ENCODE peak calls at places on chromosomes 5 and 9, in five cellular contexts. N is cardiac muscle cell, W is choroid plexus epithelial cell, P is left lung, B is HFFc6. Y is an unnamed sample.

GRCh38 chr5:136193396-136193935 is 504 bp upstream of the SMIM32 start:
- DNase-seq in N (no peak), W (no peak), P (no peak), B (no peak), Y (no peak)

GRCh38 chr5:111252799-111253564 is 28.8 kb downstream of the CAMK4 start:
- DNase-seq in N (no peak), W (no peak), P (no peak), B (no peak), Y (no peak)

GRCh38 chr9:129649726-129650679 is 8.1 kb upstream of the ASB6 start:
- DNase-seq in N (no peak), W (no peak), P (no peak), B (no peak), Y (no peak)

GRCh38 chr9:93681316-93682154 is 105.2 kb downstream of the PHF2 start:
- DNase-seq in N (no peak), W (no peak), P (no peak), B (no peak), Y (peak)

GRCh38 chr9:15509931-15510788 is 610 bp downstream of the PSIP1 start:
- DNase-seq in N (peak), W (peak), P (peak), B (no peak), Y (no peak)

GRCh38 chr5:65825388-65826328 is 100.7 kb upstream of the ERBIN start:
- DNase-seq in N (no peak), W (no peak), P (no peak), B (no peak), Y (no peak)

GRCh38 chr5:38738898-38739743 is 106.7 kb upstream of the OSMR start:
- DNase-seq in N (no peak), W (no peak), P (no peak), B (no peak), Y (no peak)

GRCh38 chr9:21455320-21455719 is 15.1 kb downstream of the IFNA1 start:
- DNase-seq in N (peak), W (peak), P (no peak), B (peak), Y (peak)

GRCh38 chr5:169037478-169037877 is 263.5 kb downstream of the SLIT3 start:
- DNase-seq in N (peak), W (no peak), P (no peak), B (no peak), Y (no peak)

GRCh38 chr5:138649316-138649720 is 74.1 kb upstream of the HSPA9 start:
- DNase-seq in N (no peak), W (no peak), P (no peak), B (no peak), Y (no peak)

GRCh38 chr5:33761139-33761538 is 130.7 kb downstream of the ADAMTS12 start:
- DNase-seq in N (no peak), W (peak), P (no peak), B (peak), Y (no peak)

GRCh38 chr9:128553695-128554094 is 1.3 kb downstream of the SPTAN1 start:
- DNase-seq in N (no peak), W (peak), P (no peak), B (peak), Y (no peak)

GRCh38 chr5:56656816-56657740 is 158.3 kb upstream of the MAP3K1 start:
- DNase-seq in N (no peak), W (no peak), P (no peak), B (no peak), Y (no peak)

GRCh38 chr9:132748450-132748849 is 78.2 kb downstream of the GTF3C4 start:
- DNase-seq in N (no peak), W (peak), P (no peak), B (no peak), Y (no peak)

GRCh38 chr5:143108498-143109128 is 294.9 kb downstream of the NR3C1 start:
- DNase-seq in N (no peak), W (no peak), P (peak), B (no peak), Y (no peak)

GRCh38 chr5:149147673-149148072 is 6.4 kb downstream of the ABLIM3 start:
- DNase-seq in N (no peak), W (no peak), P (no peak), B (no peak), Y (no peak)

GRCh38 chr9:136631038-136632000 is 31.4 kb upstream of the EGFL7 start:
- DNase-seq in N (peak), W (peak), P (peak), B (peak), Y (peak)

GRCh38 chr5:143182901-143183820 is 220.3 kb downstream of the NR3C1 start:
- DNase-seq in N (no peak), W (peak), P (no peak), B (no peak), Y (no peak)

GRCh38 chr5:157150995-157151394 is 8.3 kb upstream of the MED7 start:
- DNase-seq in N (no peak), W (no peak), P (no peak), B (no peak), Y (no peak)
- TF ChIP-seq CTCF in N (no peak), W (no peak), P (no peak), B (no peak), Y (no peak)

DNA sequence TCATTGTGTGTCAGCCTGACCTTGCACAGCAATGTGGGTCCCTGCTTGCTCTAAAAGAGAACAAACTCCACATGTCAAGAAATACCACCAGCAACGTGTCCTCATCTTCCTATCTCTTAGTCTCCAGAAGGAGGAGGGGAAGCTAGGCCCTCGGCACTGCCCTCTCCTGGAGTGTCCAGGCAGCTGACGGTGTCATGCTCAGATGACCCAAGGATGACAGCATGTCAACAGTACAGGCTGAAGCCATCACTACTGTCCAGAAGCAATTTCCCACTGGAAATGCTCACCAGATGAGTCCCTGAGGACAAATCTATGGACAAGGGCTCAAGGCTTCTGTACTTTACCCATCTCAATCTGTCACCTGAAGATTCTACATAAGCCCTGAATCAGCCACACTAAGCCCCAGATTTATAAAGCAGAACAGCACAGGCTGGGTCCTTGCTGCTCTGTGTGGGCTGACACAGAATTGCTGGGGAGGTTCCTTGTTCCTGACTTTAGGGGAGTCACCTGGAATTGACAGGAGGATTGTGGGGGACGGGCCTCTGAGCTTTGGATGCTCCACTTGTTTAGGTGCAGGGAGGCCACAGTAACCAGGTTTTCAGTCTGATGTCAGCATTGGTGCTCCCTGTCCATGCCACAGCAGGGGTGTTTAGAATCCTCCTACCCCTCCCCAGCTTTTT is 210.2 kb downstream of the DAB2IP start:
- DNase-seq in N (peak), W (peak), P (no peak), B (peak), Y (no peak)
- TF ChIP-seq CTCF in N (peak), W (peak), P (no peak), B (peak), Y (no peak)

DNA sequence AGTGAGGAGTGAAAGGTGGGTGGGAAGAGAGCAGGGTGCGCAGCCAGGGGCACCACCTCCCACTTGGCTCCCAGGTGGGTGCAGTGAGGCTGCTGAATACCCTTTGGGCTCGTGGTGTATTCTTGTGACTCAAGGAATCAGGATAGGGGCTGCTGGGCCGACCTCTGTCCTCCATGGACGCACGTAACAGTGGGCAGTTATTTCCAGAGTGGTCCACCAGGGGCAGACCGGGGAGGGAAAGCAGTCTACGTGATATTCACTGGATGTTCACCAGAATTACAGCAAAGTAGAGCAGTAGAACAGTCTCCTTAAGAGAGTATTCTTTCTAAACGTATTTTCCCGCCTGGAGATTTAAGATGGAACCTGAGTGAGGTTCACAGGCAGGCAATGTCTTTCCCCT is 88.5 kb downstream of the SYK start:
- DNase-seq in N (peak), W (no peak), P (no peak), B (no peak), Y (no peak)
- TF ChIP-seq CTCF in N (peak), W (peak), P (no peak), B (peak), Y (no peak)

DNA sequence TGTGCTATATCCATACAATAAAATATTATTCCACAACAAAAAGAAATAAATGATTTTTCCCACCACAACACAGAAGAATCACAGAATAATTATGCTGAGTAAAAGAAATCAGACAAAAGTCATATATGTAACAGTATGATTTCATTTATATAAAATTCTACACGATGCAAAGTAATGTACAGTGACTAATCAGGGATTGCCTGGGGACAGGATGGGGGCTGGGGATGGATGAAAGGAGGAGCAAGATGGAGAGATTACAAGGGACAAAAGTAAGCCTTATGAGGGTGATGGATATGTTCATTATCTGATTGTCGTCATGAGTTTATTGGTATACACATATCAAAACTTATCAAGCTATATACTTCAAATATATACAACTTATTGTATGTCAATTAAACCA is 154.0 kb downstream of the FBN2 start:
- DNase-seq in N (no peak), W (no peak), P (no peak), B (no peak), Y (no peak)
- TF ChIP-seq CTCF in N (no peak), W (no peak), P (no peak), B (no peak), Y (no peak)

GRCh38 chr9:35510745-35511428 is 21.0 kb downstream of the RUSC2 start:
- DNase-seq in N (no peak), W (peak), P (peak), B (peak), Y (no peak)
- TF ChIP-seq CTCF in N (peak), W (peak), P (no peak), B (peak), Y (no peak)